ENCODE peak calls at places on chromosomes 13 and 19, in eight cellular contexts. K is HFF-Myc; Y is head of caudate nucleus; V is skeletal muscle cell; O is stimulated activated CD4-positive, alpha-beta T cell treated with anti-CD3 and anti-CD28 coated beads, Interleukin-4, amount 100 ng/mL, for 1 hour; J is activated CD4-positive, CD25-positive, alpha-beta regulatory T cell treated with anti-CD3 and anti-CD28 coated beads, Interleukin-2, amount 50 U/mL, for 16 hours; A is H9; Q is fibroblast of villous mesenchyme. E is an unnamed sample.

GRCh38 chr19:55479451-55480230 is 3.2 kb downstream of the ZNF628 start:
- DNase-seq in K (no peak), Y (no peak), V (no peak), O (no peak), J (no peak), A (no peak), Q (no peak), E (no peak)

GRCh38 chr19:44401108-44401786 is at the start of gene ZNF285:
- DNase-seq in K (peak), Y (peak), V (peak), O (peak), J (peak), A (peak), Q (peak), E (peak)

GRCh38 chr13:27038323-27038722 is 133.3 kb downstream of the USP12 start:
- DNase-seq in K (no peak), Y (peak), V (peak), O (no peak), J (no peak), A (no peak), Q (peak), E (no peak)

GRCh38 chr13:26961890-26962615 is 201.5 kb upstream of the GPR12 start:
- DNase-seq in K (no peak), Y (no peak), V (no peak), O (no peak), J (no peak), A (no peak), Q (no peak), E (no peak)

GRCh38 chr13:94169783-94170513 is 309.5 kb downstream of the DCT start:
- DNase-seq in K (no peak), Y (peak), V (no peak), O (no peak), J (no peak), A (no peak), Q (no peak), E (peak)

GRCh38 chr19:50896591-50897190 is 14.5 kb downstream of the KLK4 start:
- DNase-seq in K (peak), Y (no peak), V (no peak), O (no peak), J (no peak), A (no peak), Q (peak), E (no peak)

GRCh38 chr13:24693862-24694471 is 13.8 kb downstream of the ATP12A start:
- DNase-seq in K (no peak), Y (peak), V (no peak), O (no peak), J (no peak), A (peak), Q (peak), E (peak)

GRCh38 chr19:53867225-53868090 is at the start of gene MYADM:
- DNase-seq in K (peak), Y (peak), V (peak), O (peak), J (peak), A (peak), Q (peak), E (peak)

GRCh38 chr19:33143897-33144405 is 12.0 kb downstream of the WDR88 start:
- DNase-seq in K (no peak), Y (peak), V (no peak), O (peak), J (peak), A (peak), Q (peak), E (peak)

GRCh38 chr13:42354246-42355117 is 82.5 kb downstream of the AKAP11 start:
- DNase-seq in K (no peak), Y (no peak), V (peak), O (peak), J (no peak), A (no peak), Q (peak), E (no peak)

GRCh38 chr13:111584101-111584500 is 263.7 kb downstream of the TEX29 start:
- DNase-seq in K (no peak), Y (no peak), V (no peak), O (no peak), J (no peak), A (no peak), Q (no peak), E (no peak)

GRCh38 chr19:6744381-6745288 is 5.2 kb downstream of the TRIP10 start:
- DNase-seq in K (no peak), Y (peak), V (peak), O (no peak), J (no peak), A (no peak), Q (peak), E (no peak)

GRCh38 chr13:41004875-41005693 is 14.0 kb downstream of the ELF1 start:
- DNase-seq in K (no peak), Y (no peak), V (no peak), O (no peak), J (no peak), A (no peak), Q (peak), E (no peak)

GRCh38 chr19:48963371-48964204 is 1.5 kb upstream of the FTL start:
- DNase-seq in K (no peak), Y (peak), V (no peak), O (peak), J (peak), A (peak), Q (peak), E (peak)

GRCh38 chr13:114099191-114099590 is 33.2 kb downstream of the RASA3 start:
- DNase-seq in K (no peak), Y (peak), V (peak), O (no peak), J (no peak), A (peak), Q (peak), E (peak)

GRCh38 chr19:46471116-46471733 is at the start of gene PNMA8A:
- DNase-seq in K (no peak), Y (peak), V (no peak), O (no peak), J (no peak), A (peak), Q (peak), E (peak)

GRCh38 chr13:43153436-43154082 is 130.2 kb downstream of the DNAJC15 start:
- DNase-seq in K (peak), Y (no peak), V (peak), O (no peak), J (no peak), A (no peak), Q (peak), E (no peak)

GRCh38 chr13:106491928-106492327 is 43.5 kb downstream of the EFNB2 start:
- DNase-seq in K (no peak), Y (peak), V (no peak), O (no peak), J (no peak), A (no peak), Q (no peak), E (no peak)

GRCh38 chr19:1221141-1221903 is 15.7 kb downstream of the STK11 start:
- DNase-seq in K (no peak), Y (peak), V (no peak), O (no peak), J (no peak), A (no peak), Q (peak), E (peak)

GRCh38 chr19:43618921-43619261 is 538 bp downstream of the ZNF428 start:
- DNase-seq in K (no peak), Y (no peak), V (no peak), O (peak), J (no peak), A (no peak), Q (no peak), E (no peak)

GRCh38 chr13:30569901-30570576 is 47.7 kb upstream of the USPL1 start:
- DNase-seq in K (peak), Y (peak), V (peak), O (no peak), J (no peak), A (peak), Q (peak), E (peak)

GRCh38 chr19:13103961-13104847 is 1.5 kb upstream of the LYL1 start:
- DNase-seq in K (no peak), Y (peak), V (no peak), O (peak), J (peak), A (peak), Q (no peak), E (peak)

E was measured in endodermal cell.